ENCODE peak calls at places on chromosome 3, in eight cellular contexts. L, F, S, G, U, M, X and Z are unnamed samples.

GRCh38 chr3:111159391-111159790 is 87.8 kb downstream of the NECTIN3 start:
- DNase-seq in F (no peak), X (no peak), L (peak), G (no peak), U (no peak), M (no peak), S (no peak), Z (no peak)

GRCh38 chr3:104768886-104769285 is 597.8 kb upstream of the ALCAM start:
- DNase-seq in S (no peak), M (no peak), G (no peak), U (no peak), X (no peak), F (no peak), L (peak), Z (no peak)

GRCh38 chr3:14001136-14001535 is 121.3 kb upstream of the WNT7A start:
- DNase-seq in L (peak), G (no peak), U (no peak), M (no peak), F (no peak), X (no peak), S (no peak), Z (no peak)

GRCh38 chr3:195226445-195226844 is 44.5 kb downstream of the XXYLT1 start:
- DNase-seq in M (peak), F (no peak), U (no peak), X (no peak), L (no peak), S (no peak), G (peak), Z (no peak)

GRCh38 chr3:42884324-42884723 is 8.6 kb upstream of the CYP8B1 start:
- DNase-seq in L (no peak), U (no peak), G (no peak), M (no peak), F (no peak), S (no peak), X (no peak), Z (no peak)

GRCh38 chr3:8538904-8539303 is 37.3 kb downstream of the LMCD1 start:
- DNase-seq in U (no peak), X (no peak), M (no peak), G (no peak), F (no peak), L (peak), S (no peak), Z (no peak)

GRCh38 chr3:98759629-98760028 is 3.5 kb upstream of the ST3GAL6 start:
- DNase-seq in U (no peak), X (no peak), F (no peak), M (no peak), G (no peak), S (no peak), L (no peak), Z (no peak)

GRCh38 chr3:109047366-109047765 is 70.6 kb downstream of the MORC1 start:
- DNase-seq in X (no peak), L (no peak), S (no peak), G (no peak), F (no peak), M (no peak), U (no peak), Z (no peak)

GRCh38 chr3:151051533-151051932 is 33.9 kb upstream of the MED12L start:
- DNase-seq in F (no peak), G (no peak), M (no peak), L (no peak), X (no peak), U (no peak), S (no peak), Z (no peak)

GRCh38 chr3:38038447-38038911 is 529 bp upstream of the DLEC1 start:
- DNase-seq in F (no peak), L (no peak), U (no peak), X (no peak), G (no peak), S (no peak), M (peak), Z (no peak)

GRCh38 chr3:27714692-27715453 is 7.2 kb downstream of the EOMES start:
- DNase-seq in X (no peak), L (no peak), U (no peak), F (no peak), S (no peak), M (peak), G (no peak), Z (no peak)

GRCh38 chr3:182621435-182622240 is 171.7 kb upstream of the ATP11B start:
- DNase-seq in U (no peak), L (peak), X (no peak), G (no peak), S (no peak), F (no peak), M (no peak), Z (no peak)

GRCh38 chr3:62999158-62999557 is 123.9 kb upstream of the CADPS start:
- DNase-seq in M (no peak), U (no peak), X (no peak), S (no peak), G (no peak), F (no peak), L (no peak), Z (no peak)

GRCh38 chr3:124552224-124552623 is 178.0 kb upstream of the UMPS start:
- DNase-seq in X (no peak), F (no peak), S (no peak), L (peak), G (no peak), U (no peak), M (no peak), Z (no peak)

GRCh38 chr3:61966200-61966599 is 404.8 kb downstream of the PTPRG start:
- DNase-seq in U (no peak), X (no peak), S (no peak), G (no peak), M (no peak), F (no peak), L (no peak), Z (no peak)

GRCh38 chr3:113214227-113214626 is 2.9 kb downstream of the BOC start:
- DNase-seq in X (no peak), M (no peak), L (no peak), S (no peak), U (no peak), F (no peak), G (no peak), Z (no peak)

GRCh38 chr3:127365383-127365782 is 77.5 kb upstream of the PRR20G start:
- DNase-seq in S (no peak), X (no peak), G (no peak), M (no peak), F (no peak), L (no peak), U (no peak), Z (no peak)

GRCh38 chr3:12336099-12336498 is 47.2 kb downstream of the PPARG start:
- DNase-seq in G (no peak), M (no peak), F (no peak), X (no peak), L (peak), U (no peak), S (no peak), Z (peak)

GRCh38 chr3:196142674-196142988 is 60.7 kb upstream of the TFRC start:
- DNase-seq in M (no peak), X (no peak), F (no peak), L (no peak), G (no peak), S (no peak), U (no peak), Z (no peak)

GRCh38 chr3:129992781-129993180 is 18.3 kb downstream of the TRH start:
- DNase-seq in S (no peak), F (no peak), L (peak), M (no peak), G (no peak), U (no peak), X (no peak), Z (no peak)

GRCh38 chr3:128381609-128382008 is 85.1 kb downstream of the DNAJB8 start:
- DNase-seq in S (no peak), U (no peak), L (no peak), M (no peak), G (no peak), F (no peak), X (no peak), Z (no peak)

GRCh38 chr3:80263260-80263659 is 495.5 kb upstream of the ROBO1 start:
- DNase-seq in G (no peak), M (no peak), X (no peak), L (no peak), U (no peak), F (no peak), S (no peak), Z (no peak)

GRCh38 chr3:194592798-194593752 is 40.1 kb downstream of the TMEM44 start:
- DNase-seq in G (no peak), L (peak), X (no peak), S (peak), F (no peak), M (no peak), U (no peak), Z (no peak)

GRCh38 chr3:49674491-49674983 is 386 bp downstream of the APEH start:
- DNase-seq in F (peak), X (no peak), L (no peak), S (no peak), U (no peak), G (no peak), M (no peak), Z (no peak)

GRCh38 chr3:184679056-184679502 is 32.8 kb downstream of the MAGEF1 start:
- DNase-seq in G (peak), U (no peak), L (no peak), F (no peak), X (no peak), S (no peak), M (no peak), Z (no peak)

GRCh38 chr3:152508705-152509104 is 240.0 kb downstream of the MBNL1 start:
- DNase-seq in X (no peak), F (no peak), G (no peak), U (no peak), L (no peak), S (peak), M (no peak), Z (no peak)

GRCh38 chr3:194577985-194578905 is 55.0 kb downstream of the TMEM44 start:
- DNase-seq in U (no peak), G (no peak), S (no peak), M (peak), F (no peak), X (no peak), L (peak), Z (no peak)